ENCODE peak calls at places on chromosomes 4 and X, in five cellular contexts. One of them, this sample, is unnamed.

GRCh38 chrX:129646721-129647587 is 7.8 kb downstream of the APLN start:
- DNase-seq in GM23338: no peak
- DNase-seq in HepG2: no peak
- DNase-seq in stimulated activated CD4-positive, alpha-beta T cell treated with anti-CD3 and anti-CD28 coated beads, Interleukin-2, amount 100 ng/mL, for 48 hours: no peak
- DNase-seq in activated CD4-positive, alpha-beta T cell treated with anti-CD3 and anti-CD28 coated beads for 24 hours: no peak
- DNase-seq in this sample: no peak

GRCh38 chr4:125085-125820 is 952 bp downstream of the ZNF718 start:
- DNase-seq in HepG2: no peak
- DNase-seq in activated CD4-positive, alpha-beta T cell treated with anti-CD3 and anti-CD28 coated beads for 24 hours: no peak
- DNase-seq in GM23338: peak
- DNase-seq in stimulated activated CD4-positive, alpha-beta T cell treated with anti-CD3 and anti-CD28 coated beads, Interleukin-2, amount 100 ng/mL, for 48 hours: no peak
- DNase-seq in this sample: peak

GRCh38 chrX:55717521-55718497 is at the start of gene RRAGB:
- DNase-seq in GM23338: peak
- DNase-seq in activated CD4-positive, alpha-beta T cell treated with anti-CD3 and anti-CD28 coated beads for 24 hours: peak
- DNase-seq in stimulated activated CD4-positive, alpha-beta T cell treated with anti-CD3 and anti-CD28 coated beads, Interleukin-2, amount 100 ng/mL, for 48 hours: peak
- DNase-seq in HepG2: peak
- DNase-seq in this sample: peak

GRCh38 chrX:131058136-131058868 is at the start of gene ARHGAP36:
- DNase-seq in HepG2: no peak
- DNase-seq in stimulated activated CD4-positive, alpha-beta T cell treated with anti-CD3 and anti-CD28 coated beads, Interleukin-2, amount 100 ng/mL, for 48 hours: no peak
- DNase-seq in GM23338: peak
- DNase-seq in activated CD4-positive, alpha-beta T cell treated with anti-CD3 and anti-CD28 coated beads for 24 hours: no peak
- DNase-seq in this sample: no peak

GRCh38 chrX:23304881-23305280 is 29.8 kb upstream of the PTCHD1 start:
- DNase-seq in GM23338: no peak
- DNase-seq in HepG2: no peak
- DNase-seq in activated CD4-positive, alpha-beta T cell treated with anti-CD3 and anti-CD28 coated beads for 24 hours: no peak
- DNase-seq in stimulated activated CD4-positive, alpha-beta T cell treated with anti-CD3 and anti-CD28 coated beads, Interleukin-2, amount 100 ng/mL, for 48 hours: no peak
- DNase-seq in this sample: no peak

GRCh38 chrX:54921427-54922021 is 900 bp downstream of the TRO start:
- DNase-seq in GM23338: peak
- DNase-seq in activated CD4-positive, alpha-beta T cell treated with anti-CD3 and anti-CD28 coated beads for 24 hours: peak
- DNase-seq in HepG2: peak
- DNase-seq in stimulated activated CD4-positive, alpha-beta T cell treated with anti-CD3 and anti-CD28 coated beads, Interleukin-2, amount 100 ng/mL, for 48 hours: peak
- DNase-seq in this sample: peak

GRCh38 chr4:153684182-153685073 is at the start of gene TLR2:
- DNase-seq in activated CD4-positive, alpha-beta T cell treated with anti-CD3 and anti-CD28 coated beads for 24 hours: peak
- DNase-seq in HepG2: no peak
- DNase-seq in GM23338: peak
- DNase-seq in stimulated activated CD4-positive, alpha-beta T cell treated with anti-CD3 and anti-CD28 coated beads, Interleukin-2, amount 100 ng/mL, for 48 hours: peak
- DNase-seq in this sample: peak

GRCh38 chr4:139887962-139888735 is 222.5 kb downstream of the MGST2 start:
- DNase-seq in GM23338: peak
- DNase-seq in HepG2: no peak
- DNase-seq in activated CD4-positive, alpha-beta T cell treated with anti-CD3 and anti-CD28 coated beads for 24 hours: no peak
- DNase-seq in stimulated activated CD4-positive, alpha-beta T cell treated with anti-CD3 and anti-CD28 coated beads, Interleukin-2, amount 100 ng/mL, for 48 hours: no peak
- DNase-seq in this sample: peak

GRCh38 chrX:13387656-13388421 is 68.0 kb upstream of the ATXN3L start:
- DNase-seq in HepG2: no peak
- DNase-seq in stimulated activated CD4-positive, alpha-beta T cell treated with anti-CD3 and anti-CD28 coated beads, Interleukin-2, amount 100 ng/mL, for 48 hours: no peak
- DNase-seq in GM23338: no peak
- DNase-seq in activated CD4-positive, alpha-beta T cell treated with anti-CD3 and anti-CD28 coated beads for 24 hours: no peak
- DNase-seq in this sample: peak

GRCh38 chr4:41957634-41958033 is 22.4 kb downstream of the TMEM33 start:
- DNase-seq in stimulated activated CD4-positive, alpha-beta T cell treated with anti-CD3 and anti-CD28 coated beads, Interleukin-2, amount 100 ng/mL, for 48 hours: no peak
- DNase-seq in GM23338: peak
- DNase-seq in HepG2: peak
- DNase-seq in activated CD4-positive, alpha-beta T cell treated with anti-CD3 and anti-CD28 coated beads for 24 hours: no peak
- DNase-seq in this sample: no peak

GRCh38 chr4:125187621-125188176 is 127.1 kb upstream of the FAT4 start:
- DNase-seq in stimulated activated CD4-positive, alpha-beta T cell treated with anti-CD3 and anti-CD28 coated beads, Interleukin-2, amount 100 ng/mL, for 48 hours: no peak
- DNase-seq in activated CD4-positive, alpha-beta T cell treated with anti-CD3 and anti-CD28 coated beads for 24 hours: no peak
- DNase-seq in GM23338: no peak
- DNase-seq in HepG2: no peak
- DNase-seq in this sample: no peak

GRCh38 chrX:119238557-119238956 is 2.5 kb downstream of the PGRMC1 start:
- DNase-seq in GM23338: no peak
- DNase-seq in stimulated activated CD4-positive, alpha-beta T cell treated with anti-CD3 and anti-CD28 coated beads, Interleukin-2, amount 100 ng/mL, for 48 hours: no peak
- DNase-seq in activated CD4-positive, alpha-beta T cell treated with anti-CD3 and anti-CD28 coated beads for 24 hours: no peak
- DNase-seq in HepG2: no peak
- DNase-seq in this sample: no peak

GRCh38 chr4:137632842-137633241 is 100.5 kb upstream of the PCDH18 start:
- DNase-seq in HepG2: no peak
- DNase-seq in activated CD4-positive, alpha-beta T cell treated with anti-CD3 and anti-CD28 coated beads for 24 hours: no peak
- DNase-seq in stimulated activated CD4-positive, alpha-beta T cell treated with anti-CD3 and anti-CD28 coated beads, Interleukin-2, amount 100 ng/mL, for 48 hours: no peak
- DNase-seq in GM23338: no peak
- DNase-seq in this sample: no peak

GRCh38 chr4:140308366-140309123 is 64.9 kb upstream of the SCOC start:
- DNase-seq in activated CD4-positive, alpha-beta T cell treated with anti-CD3 and anti-CD28 coated beads for 24 hours: no peak
- DNase-seq in HepG2: no peak
- DNase-seq in GM23338: no peak
- DNase-seq in stimulated activated CD4-positive, alpha-beta T cell treated with anti-CD3 and anti-CD28 coated beads, Interleukin-2, amount 100 ng/mL, for 48 hours: no peak
- DNase-seq in this sample: no peak

GRCh38 chr4:1060646-1061371 is 49.4 kb downstream of the FGFRL1 start:
- DNase-seq in stimulated activated CD4-positive, alpha-beta T cell treated with anti-CD3 and anti-CD28 coated beads, Interleukin-2, amount 100 ng/mL, for 48 hours: no peak
- DNase-seq in GM23338: no peak
- DNase-seq in activated CD4-positive, alpha-beta T cell treated with anti-CD3 and anti-CD28 coated beads for 24 hours: no peak
- DNase-seq in HepG2: no peak
- DNase-seq in this sample: no peak

GRCh38 chrX:75887833-75888232 is 102.8 kb upstream of the MAGEE2 start:
- DNase-seq in activated CD4-positive, alpha-beta T cell treated with anti-CD3 and anti-CD28 coated beads for 24 hours: no peak
- DNase-seq in stimulated activated CD4-positive, alpha-beta T cell treated with anti-CD3 and anti-CD28 coated beads, Interleukin-2, amount 100 ng/mL, for 48 hours: no peak
- DNase-seq in GM23338: peak
- DNase-seq in HepG2: no peak
- DNase-seq in this sample: no peak

GRCh38 chrX:151697537-151697936 is 2.3 kb downstream of the PRRG3 start:
- DNase-seq in GM23338: no peak
- DNase-seq in activated CD4-positive, alpha-beta T cell treated with anti-CD3 and anti-CD28 coated beads for 24 hours: no peak
- DNase-seq in stimulated activated CD4-positive, alpha-beta T cell treated with anti-CD3 and anti-CD28 coated beads, Interleukin-2, amount 100 ng/mL, for 48 hours: no peak
- DNase-seq in HepG2: no peak
- DNase-seq in this sample: no peak

GRCh38 chr4:3484057-3484973 is 21.2 kb downstream of the DOK7 start:
- DNase-seq in activated CD4-positive, alpha-beta T cell treated with anti-CD3 and anti-CD28 coated beads for 24 hours: no peak
- DNase-seq in HepG2: peak
- DNase-seq in GM23338: no peak
- DNase-seq in stimulated activated CD4-positive, alpha-beta T cell treated with anti-CD3 and anti-CD28 coated beads, Interleukin-2, amount 100 ng/mL, for 48 hours: no peak
- DNase-seq in this sample: peak

GRCh38 chr4:128524311-128524710 is 236.7 kb upstream of the PGRMC2 start:
- DNase-seq in activated CD4-positive, alpha-beta T cell treated with anti-CD3 and anti-CD28 coated beads for 24 hours: no peak
- DNase-seq in GM23338: no peak
- DNase-seq in HepG2: no peak
- DNase-seq in stimulated activated CD4-positive, alpha-beta T cell treated with anti-CD3 and anti-CD28 coated beads, Interleukin-2, amount 100 ng/mL, for 48 hours: no peak
- DNase-seq in this sample: no peak

GRCh38 chr4:926538-926937 is 5.6 kb downstream of the GAK start:
- DNase-seq in activated CD4-positive, alpha-beta T cell treated with anti-CD3 and anti-CD28 coated beads for 24 hours: no peak
- DNase-seq in GM23338: peak
- DNase-seq in HepG2: peak
- DNase-seq in stimulated activated CD4-positive, alpha-beta T cell treated with anti-CD3 and anti-CD28 coated beads, Interleukin-2, amount 100 ng/mL, for 48 hours: no peak
- DNase-seq in this sample: no peak

GRCh38 chrX:74924449-74925209 is 623 bp downstream of the NEXMIF start:
- DNase-seq in HepG2: no peak
- DNase-seq in GM23338: peak
- DNase-seq in stimulated activated CD4-positive, alpha-beta T cell treated with anti-CD3 and anti-CD28 coated beads, Interleukin-2, amount 100 ng/mL, for 48 hours: peak
- DNase-seq in activated CD4-positive, alpha-beta T cell treated with anti-CD3 and anti-CD28 coated beads for 24 hours: peak
- DNase-seq in this sample: peak

GRCh38 chr4:1401409-1402020 is 4.7 kb downstream of the NKX1-1 start:
- DNase-seq in HepG2: no peak
- DNase-seq in GM23338: no peak
- DNase-seq in stimulated activated CD4-positive, alpha-beta T cell treated with anti-CD3 and anti-CD28 coated beads, Interleukin-2, amount 100 ng/mL, for 48 hours: no peak
- DNase-seq in activated CD4-positive, alpha-beta T cell treated with anti-CD3 and anti-CD28 coated beads for 24 hours: no peak
- DNase-seq in this sample: no peak

GRCh38 chrX:17553451-17553850 is 178.5 kb downstream of the NHS start:
- DNase-seq in GM23338: peak
- DNase-seq in HepG2: no peak
- DNase-seq in stimulated activated CD4-positive, alpha-beta T cell treated with anti-CD3 and anti-CD28 coated beads, Interleukin-2, amount 100 ng/mL, for 48 hours: no peak
- DNase-seq in activated CD4-positive, alpha-beta T cell treated with anti-CD3 and anti-CD28 coated beads for 24 hours: no peak
- DNase-seq in this sample: no peak

GRCh38 chrX:118164138-118164537 is 47.5 kb upstream of the KLHL13 start:
- DNase-seq in stimulated activated CD4-positive, alpha-beta T cell treated with anti-CD3 and anti-CD28 coated beads, Interleukin-2, amount 100 ng/mL, for 48 hours: no peak
- DNase-seq in activated CD4-positive, alpha-beta T cell treated with anti-CD3 and anti-CD28 coated beads for 24 hours: no peak
- DNase-seq in GM23338: no peak
- DNase-seq in HepG2: no peak
- DNase-seq in this sample: no peak

GRCh38 chrX:12929701-12930100 is 23.3 kb downstream of the TLR8 start:
- DNase-seq in activated CD4-positive, alpha-beta T cell treated with anti-CD3 and anti-CD28 coated beads for 24 hours: no peak
- DNase-seq in HepG2: no peak
- DNase-seq in stimulated activated CD4-positive, alpha-beta T cell treated with anti-CD3 and anti-CD28 coated beads, Interleukin-2, amount 100 ng/mL, for 48 hours: no peak
- DNase-seq in GM23338: no peak
- DNase-seq in this sample: no peak

GRCh38 chr4:162659716-162660115 is 495.9 kb upstream of the FSTL5 start:
- DNase-seq in HepG2: no peak
- DNase-seq in GM23338: no peak
- DNase-seq in stimulated activated CD4-positive, alpha-beta T cell treated with anti-CD3 and anti-CD28 coated beads, Interleukin-2, amount 100 ng/mL, for 48 hours: no peak
- DNase-seq in activated CD4-positive, alpha-beta T cell treated with anti-CD3 and anti-CD28 coated beads for 24 hours: no peak
- DNase-seq in this sample: no peak

GRCh38 chrX:39532761-39533160 is 565.0 kb downstream of the BCOR start:
- DNase-seq in activated CD4-positive, alpha-beta T cell treated with anti-CD3 and anti-CD28 coated beads for 24 hours: no peak
- DNase-seq in HepG2: no peak
- DNase-seq in GM23338: no peak
- DNase-seq in stimulated activated CD4-positive, alpha-beta T cell treated with anti-CD3 and anti-CD28 coated beads, Interleukin-2, amount 100 ng/mL, for 48 hours: no peak
- DNase-seq in this sample: no peak

GRCh38 chrX:122434942-122435341 is 749.1 kb upstream of the GRIA3 start:
- DNase-seq in HepG2: no peak
- DNase-seq in activated CD4-positive, alpha-beta T cell treated with anti-CD3 and anti-CD28 coated beads for 24 hours: no peak
- DNase-seq in stimulated activated CD4-positive, alpha-beta T cell treated with anti-CD3 and anti-CD28 coated beads, Interleukin-2, amount 100 ng/mL, for 48 hours: no peak
- DNase-seq in GM23338: no peak
- DNase-seq in this sample: no peak

GRCh38 chr4:620851-621261 is 4.5 kb upstream of the PDE6B start:
- DNase-seq in HepG2: no peak
- DNase-seq in stimulated activated CD4-positive, alpha-beta T cell treated with anti-CD3 and anti-CD28 coated beads, Interleukin-2, amount 100 ng/mL, for 48 hours: no peak
- DNase-seq in GM23338: no peak
- DNase-seq in activated CD4-positive, alpha-beta T cell treated with anti-CD3 and anti-CD28 coated beads for 24 hours: no peak
- DNase-seq in this sample: no peak

GRCh38 chr4:8333726-8334460 is 64.3 kb downstream of the HTRA3 start:
- DNase-seq in stimulated activated CD4-positive, alpha-beta T cell treated with anti-CD3 and anti-CD28 coated beads, Interleukin-2, amount 100 ng/mL, for 48 hours: no peak
- DNase-seq in activated CD4-positive, alpha-beta T cell treated with anti-CD3 and anti-CD28 coated beads for 24 hours: no peak
- DNase-seq in GM23338: no peak
- DNase-seq in HepG2: no peak
- DNase-seq in this sample: no peak